ENCODE peak calls at places on chromosomes 16 and 17, in seven cellular contexts. N is CD8-positive, alpha-beta memory T cell; J is neural progenitor cell; T is pancreas; H is SK-N-MC; U is uterus; F is fibroblast of lung. V is an unnamed sample.
A peak's percentile ranks its signal among the peaks of the same experiment; 100 is the strongest.

GRCh38 chr17:47221154-47221553 is 12.0 kb downstream of the MYL4 start:
- DNase-seq in F (no peak), U (no peak), T (no peak), N (no peak), J (no peak), H (no peak), V (no peak)

GRCh38 chr16:87855852-87856715 is 13.2 kb downstream of the SLC7A5 start:
- DNase-seq in F (peak; percentile 56), H (no peak), J (no peak), N (no peak), T (peak; percentile 81), U (no peak), V (peak; percentile 83)

GRCh38 chr17:50682938-50683337 is 24.8 kb downstream of the ANKRD40 start:
- DNase-seq in F (no peak), J (no peak), T (no peak), N (no peak), H (no peak), U (no peak), V (no peak)

GRCh38 chr17:79797492-79798295 is 817 bp upstream of the CBX8 start:
- DNase-seq in T (peak; percentile 88), H (no peak), U (no peak), J (peak; percentile 78), F (no peak), N (peak; percentile 30), V (no peak)

GRCh38 chr17:28180449-28180848 is 138.0 kb downstream of the NLK start:
- DNase-seq in H (no peak), J (no peak), F (peak; percentile 10), U (no peak), N (no peak), T (no peak), V (no peak)

GRCh38 chr16:50619702-50620491 is 61.2 kb downstream of the SNX20 start:
- DNase-seq in N (no peak), F (no peak), T (peak; percentile 26), H (no peak), U (no peak), J (no peak), V (no peak)

GRCh38 chr16:1474047-1474446 is 781 bp downstream of the CLCN7 start:
- DNase-seq in J (peak; percentile 35), U (no peak), H (no peak), T (no peak), F (no peak), N (no peak), V (no peak)

GRCh38 chr17:50283714-50284432 is 9.6 kb downstream of the TMEM92 start:
- DNase-seq in N (no peak), H (no peak), T (no peak), J (no peak), F (no peak), U (no peak), V (no peak)

GRCh38 chr16:22625948-22626347 is 115.3 kb downstream of the NPIPB5 start:
- DNase-seq in T (no peak), H (no peak), J (no peak), F (no peak), U (no peak), N (no peak), V (no peak)

GRCh38 chr16:85057212-85057889 is 29.8 kb downstream of the KIAA0513 start:
- DNase-seq in N (no peak), H (no peak), J (no peak), F (no peak), U (no peak), T (no peak), V (no peak)

GRCh38 chr17:42403150-42403549 is 14.9 kb upstream of the STAT3 start:
- DNase-seq in T (no peak), H (no peak), J (peak; percentile 68), F (no peak), N (peak; percentile 39), U (no peak), V (peak; percentile 38)

GRCh38 chr16:10037771-10038170 is 144.5 kb downstream of the GRIN2A start:
- DNase-seq in U (no peak), T (no peak), J (peak; percentile 46), H (no peak), F (no peak), N (no peak), V (no peak)

GRCh38 chr16:69924041-69924775 is 26.9 kb upstream of the CLEC18A start:
- DNase-seq in U (no peak), N (no peak), J (no peak), F (no peak), H (no peak), T (no peak), V (no peak)

GRCh38 chr17:65468321-65468720 is 93.1 kb downstream of the AXIN2 start:
- DNase-seq in U (no peak), J (no peak), H (no peak), F (no peak), N (no peak), T (no peak), V (no peak)

GRCh38 chr17:78576389-78577112 is 645 bp downstream of the DNAH17 start:
- DNase-seq in N (no peak), H (no peak), J (no peak), F (no peak), T (no peak), U (no peak), V (no peak)
- H3K27ac ChIP-seq in N (no peak overlapping the region), H (no peak overlapping the region), J (no peak overlapping the region), F (no peak overlapping the region), T (no peak overlapping the region), U (no peak overlapping the region), V (no peak overlapping the region)

DNA sequence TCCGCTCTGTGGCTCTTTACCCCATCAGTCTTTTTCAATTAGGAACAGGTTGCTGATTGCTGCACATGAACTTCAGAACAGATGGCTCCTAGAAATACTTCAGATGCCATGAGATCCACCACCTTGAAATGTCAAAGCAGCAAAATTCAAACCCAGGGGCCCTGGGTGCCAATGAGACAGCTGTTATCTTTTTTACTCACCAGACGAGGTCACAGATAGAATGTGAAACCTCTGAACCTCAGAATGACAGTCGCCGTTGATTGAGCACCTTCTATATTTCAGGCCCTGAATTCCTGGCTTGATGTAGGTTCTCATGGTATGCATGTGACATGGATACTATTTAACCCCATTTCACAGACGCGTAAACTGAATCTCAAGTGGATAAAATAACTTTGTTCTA is 63.0 kb downstream of the MAF start:
- DNase-seq in N (no peak), U (no peak), T (no peak), J (no peak), H (no peak), F (no peak), V (no peak)
- H3K36me3 ChIP-seq in N (no peaks in the 10 kb centered on the region), U (no peaks in the 10 kb centered on the region), T (no peaks in the 10 kb centered on the region), J (no peaks in the 10 kb centered on the region), H (no peaks in the 10 kb centered on the region), F (no peaks in the 10 kb centered on the region), V (no peaks in the 10 kb centered on the region)

GRCh38 chr16:27618140-27618539 is 68.2 kb downstream of the KATNIP start:
- DNase-seq in F (no peak), U (no peak), N (no peak), J (no peak), T (no peak), H (no peak), V (no peak)
- H3K4me3 ChIP-seq in F (no peak overlapping the region), U (no peak overlapping the region), N (no peak overlapping the region), J (no peak overlapping the region), T (no peak overlapping the region), H (no peak overlapping the region), V (no peak overlapping the region)

DNA sequence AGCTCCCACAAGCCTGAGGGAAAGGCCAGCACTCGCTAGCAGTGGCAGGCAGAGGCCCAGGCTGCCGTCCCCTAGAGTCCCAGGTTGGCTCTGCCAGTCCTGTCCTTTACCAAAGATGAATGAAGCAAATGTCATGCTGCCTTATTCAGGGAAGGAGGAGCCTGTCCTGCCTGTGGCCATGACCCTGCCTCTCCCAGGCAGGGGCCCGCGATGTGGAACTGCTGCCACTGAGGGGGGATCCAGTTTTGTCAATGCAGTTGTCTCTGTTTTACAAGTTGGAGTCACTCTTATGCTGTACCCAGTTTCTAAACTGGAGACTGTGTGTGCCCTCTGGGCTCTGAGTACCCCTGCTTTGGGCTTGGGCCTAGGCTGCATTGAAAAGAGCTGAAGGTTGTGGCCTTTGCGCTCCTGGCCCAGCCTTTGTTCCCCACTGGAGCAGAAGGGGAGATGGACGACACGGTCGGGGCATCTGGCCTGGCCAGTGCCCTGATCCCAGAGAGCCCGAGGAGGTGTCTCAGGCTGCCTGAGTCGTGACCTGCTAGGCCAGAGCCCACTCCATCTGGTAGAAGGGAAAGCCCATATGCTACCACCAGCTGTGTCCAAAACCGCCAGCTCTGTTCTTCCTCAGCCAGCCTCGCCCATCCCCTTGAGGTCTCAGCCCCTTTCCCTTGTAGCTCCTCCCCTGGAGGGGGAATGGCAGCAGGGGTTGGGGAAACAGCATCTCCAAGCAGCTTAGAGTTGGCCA is 5.5 kb downstream of the LIMD2 start:
- DNase-seq in J (peak; percentile 31), N (no peak), U (no peak), H (no peak), T (no peak), F (no peak), V (no peak)
- H3K27ac ChIP-seq in J (no peak overlapping the region), N (no peak overlapping the region), U (no peak overlapping the region), H (no peak overlapping the region), T (no peak overlapping the region), F (no peak overlapping the region), V (peak overlapping the region; percentile 93)

V was measured in CD4-positive, CD25-positive, alpha-beta regulatory T cell.